ENCODE peak calls at places on chromosomes 16 and 17, in five cellular contexts. Z is activated T-helper 1 cell treated with anti-CD3 and anti-CD28 coated beads, Interleukin-2, amount 50 U/mL, for 16 hours; E is kidney; T is stimulated activated CD8-positive, alpha-beta memory T cell treated with anti-CD3 and anti-CD28 coated beads, Interleukin-15, amount 100 ng/mL, for 4 hours; P is heart left ventricle. S is an unnamed sample.

GRCh38 chr17:1975573-1975972 is 49.6 kb downstream of the RTN4RL1 start:
- DNase-seq in Z (no peak), E (no peak), T (no peak), P (no peak), S (no peak)

GRCh38 chr16:3951861-3952332 is 71.4 kb upstream of the CREBBP start:
- DNase-seq in Z (no peak), E (no peak), T (no peak), P (no peak), S (no peak)

GRCh38 chr16:85395913-85396878 is 216.9 kb upstream of the GSE1 start:
- DNase-seq in Z (no peak), E (peak; percentile 87), T (no peak), P (peak; percentile 80), S (peak; percentile 23)

GRCh38 chr16:35639233-35640205 is 2180.1 kb downstream of the TP53TG3F start:
- DNase-seq in Z (no peak), E (no peak), T (no peak), P (no peak), S (no peak)

GRCh38 chr17:17096438-17097178 is 54.4 kb downstream of the MPRIP start:
- DNase-seq in Z (no peak), E (no peak), T (no peak), P (peak; percentile 61), S (no peak)

GRCh38 chr17:48429638-48430586 is at the start of gene SKAP1:
- DNase-seq in Z (peak; percentile 57), E (peak; percentile 89), T (no peak), P (peak; percentile 62), S (no peak)

GRCh38 chr16:74749291-74750055 is 25.1 kb downstream of the FA2H start:
- DNase-seq in Z (no peak), E (no peak), T (no peak), P (no peak), S (no peak)

GRCh38 chr17:56222255-56222654 is 69.0 kb downstream of the ANKFN1 start:
- DNase-seq in Z (no peak), E (no peak), T (no peak), P (no peak), S (no peak)

GRCh38 chr16:72910371-72910770 is 137.6 kb downstream of the ZFHX3 start:
- DNase-seq in Z (no peak), E (no peak), T (no peak), P (no peak), S (no peak)

GRCh38 chr17:44556114-44556853 is 1.0 kb upstream of the FZD2 start:
- DNase-seq in Z (no peak), E (no peak), T (no peak), P (no peak), S (no peak)

GRCh38 chr17:45794840-45795239 is 10.7 kb downstream of the CRHR1 start:
- DNase-seq in Z (no peak), E (no peak), T (no peak), P (no peak), S (no peak)

GRCh38 chr17:6818938-6819337 is 12.6 kb downstream of the TEKT1 start:
- DNase-seq in Z (no peak), E (no peak), T (no peak), P (no peak), S (no peak)

GRCh38 chr16:1669698-1670097 is 8.4 kb upstream of the JPT2 start:
- DNase-seq in Z (no peak), E (peak; percentile 42), T (no peak), P (peak; percentile 31), S (no peak)

GRCh38 chr16:55091871-55092230 is 161.2 kb downstream of the IRX5 start:
- DNase-seq in Z (no peak), E (no peak), T (no peak), P (no peak), S (no peak)

GRCh38 chr16:12502671-12503070 is 301.0 kb downstream of the CPPED1 start:
- DNase-seq in Z (no peak), E (no peak), T (no peak), P (no peak), S (no peak)

GRCh38 chr17:33910200-33910857 is 344.8 kb upstream of the CCL2 start:
- DNase-seq in Z (no peak), E (no peak), T (no peak), P (no peak), S (no peak)

GRCh38 chr16:59048876-59049275 is 314.8 kb upstream of the GOT2 start:
- DNase-seq in Z (no peak), E (no peak), T (no peak), P (no peak), S (no peak)

GRCh38 chr16:89233678-89234490 is 16.4 kb downstream of the ZNF778 start:
- DNase-seq in Z (no peak), E (no peak), T (no peak), P (no peak), S (no peak)

GRCh38 chr16:71473891-71474290 is 11.8 kb upstream of the ZNF23 start:
- DNase-seq in Z (no peak), E (no peak), T (no peak), P (no peak), S (no peak)

GRCh38 chr16:50888486-50889261 is 146.8 kb downstream of the CYLD start:
- DNase-seq in Z (no peak), E (no peak), T (no peak), P (no peak), S (no peak)

GRCh38 chr16:86528061-86528929 is 18.0 kb downstream of the FOXF1 start:
- DNase-seq in Z (no peak), E (peak; percentile 59), T (no peak), P (no peak), S (no peak)

GRCh38 chr16:5036228-5037156 is 2.8 kb upstream of the NAGPA start:
- DNase-seq in Z (no peak), E (peak; percentile 29), T (no peak), P (no peak), S (no peak)

GRCh38 chr17:44223574-44224046 is 4.1 kb upstream of the UBTF start:
- DNase-seq in Z (no peak), E (peak; percentile 26), T (no peak), P (no peak), S (no peak)

GRCh38 chr16:67317853-67318252 is 8.7 kb downstream of the KCTD19 start:
- DNase-seq in Z (no peak), E (no peak), T (no peak), P (no peak), S (no peak)

GRCh38 chr17:72635034-72635654 is 457.3 kb downstream of the SLC39A11 start:
- DNase-seq in Z (no peak), E (no peak), T (no peak), P (no peak), S (no peak)

GRCh38 chr17:7781467-7781866 is 52.5 kb upstream of the KDM6B start:
- DNase-seq in Z (no peak), E (no peak), T (no peak), P (no peak), S (no peak)

GRCh38 chr17:54898576-54898975 is 2.1 kb upstream of the TOM1L1 start:
- DNase-seq in Z (no peak), E (no peak), T (no peak), P (no peak), S (no peak)

GRCh38 chr17:27471321-27472269 is 15.3 kb downstream of the KSR1 start:
- DNase-seq in Z (peak; percentile 70), E (no peak), T (peak; percentile 74), P (no peak), S (no peak)

GRCh38 chr16:89921699-89922476 is 1.3 kb upstream of the TUBB3 start:
- DNase-seq in Z (no peak), E (peak; percentile 98), T (no peak), P (peak; percentile 90), S (peak; percentile 71)

S was measured in mesothelial cell of epicardium.